ENCODE peak calls at places on chromosomes 16 and 17, in four cellular contexts. F is A549, J is K562, W is GM12878. S is an unnamed sample.

GRCh38 chr17:181213-182163 is at the start of gene DOC2B:
- DNase-seq in F (no peak), J (no peak), W (no peak), S (peak; percentile 27)

GRCh38 chr17:37521821-37522220 is 32.1 kb downstream of the DUSP14 start:
- DNase-seq in F (no peak), J (no peak), W (no peak), S (no peak)

GRCh38 chr16:49986351-49987124 is 38.5 kb upstream of the CNEP1R1 start:
- DNase-seq in F (no peak), J (peak; percentile 21), W (no peak), S (peak; percentile 27)

GRCh38 chr16:14111713-14112538 is 40.8 kb downstream of the MRTFB start:
- DNase-seq in F (no peak), J (no peak), W (no peak), S (no peak)

GRCh38 chr16:87432330-87432915 is 40.3 kb downstream of the MAP1LC3B start:
- DNase-seq in F (no peak), J (no peak), W (no peak), S (no peak)

GRCh38 chr17:10698116-10698818 is 873 bp downstream of the ADPRM start:
- DNase-seq in F (no peak), J (peak; percentile 19), W (no peak), S (peak; percentile 10)

GRCh38 chr17:38967290-38967738 is at the start of gene FBXO47:
- DNase-seq in F (peak; percentile 98), J (peak; percentile 26), W (no peak), S (peak; percentile 38)

GRCh38 chr17:13477180-13477611 is 124.5 kb downstream of the HS3ST3A1 start:
- DNase-seq in F (no peak), J (peak; percentile 38), W (no peak), S (peak; percentile 75)

GRCh38 chr17:2054262-2054739 is 602 bp upstream of the HIC1 start:
- DNase-seq in F (peak; percentile 83), J (peak; percentile 18), W (no peak), S (peak; percentile 55)

GRCh38 chr16:51393381-51394005 is 242.4 kb upstream of the SALL1 start:
- DNase-seq in F (no peak), J (no peak), W (no peak), S (peak; percentile 51)

GRCh38 chr17:35801583-35802224 is 6.3 kb upstream of the MMP28 start:
- DNase-seq in F (no peak), J (peak; percentile 34), W (no peak), S (no peak)

GRCh38 chr17:67388986-67389385 is 11.9 kb downstream of the PITPNC1 start:
- DNase-seq in F (no peak), J (no peak), W (no peak), S (no peak)

GRCh38 chr16:85005278-85006069 is 5.9 kb downstream of the ZDHHC7 start:
- DNase-seq in F (no peak), J (no peak), W (no peak), S (peak; percentile 39)

GRCh38 chr17:75564195-75564594 is 23.4 kb upstream of the MYO15B start:
- DNase-seq in F (no peak), J (no peak), W (no peak), S (no peak)

GRCh38 chr17:65489413-65490170 is 71.9 kb downstream of the AXIN2 start:
- DNase-seq in F (no peak), J (no peak), W (no peak), S (no peak)

GRCh38 chr16:8848939-8849391 is 19.8 kb downstream of the CARHSP1 start:
- DNase-seq in F (no peak), J (no peak), W (no peak), S (peak; percentile 75)

DNA sequence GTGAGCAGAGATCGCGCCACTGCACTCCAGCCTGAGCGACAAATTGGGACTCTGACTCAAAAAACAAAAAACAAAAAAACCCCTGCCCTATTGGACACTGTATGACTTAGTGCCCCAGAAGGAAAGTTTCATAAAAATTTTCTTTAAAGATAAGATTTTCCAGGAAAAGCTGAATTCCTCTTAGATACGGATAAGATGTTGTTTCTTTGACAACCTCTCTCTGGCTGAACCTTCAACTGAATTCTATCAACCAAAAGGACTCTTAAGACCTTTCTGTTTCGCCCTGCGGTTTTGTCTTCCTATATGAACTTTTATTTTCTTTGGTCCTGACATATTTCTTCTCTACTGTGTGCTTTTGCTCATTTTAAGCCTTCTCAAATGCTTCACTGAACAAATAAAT is 35.8 kb downstream of the CPPED1 start:
- DNase-seq in F (no peak), J (peak; percentile 45), W (no peak), S (no peak)
- TF ChIP-seq USF2 in F (no peak), J (no peak), W (no peak), S (no peak)

GRCh38 chr17:82536220-82537201 is 17.0 kb downstream of the FOXK2 start:
- DNase-seq in F (no peak), J (no peak), W (no peak), S (peak; percentile 86)
- TF ChIP-seq ELK1 in F (no peak), J (no peak), W (no peak), S (no peak)

DNA sequence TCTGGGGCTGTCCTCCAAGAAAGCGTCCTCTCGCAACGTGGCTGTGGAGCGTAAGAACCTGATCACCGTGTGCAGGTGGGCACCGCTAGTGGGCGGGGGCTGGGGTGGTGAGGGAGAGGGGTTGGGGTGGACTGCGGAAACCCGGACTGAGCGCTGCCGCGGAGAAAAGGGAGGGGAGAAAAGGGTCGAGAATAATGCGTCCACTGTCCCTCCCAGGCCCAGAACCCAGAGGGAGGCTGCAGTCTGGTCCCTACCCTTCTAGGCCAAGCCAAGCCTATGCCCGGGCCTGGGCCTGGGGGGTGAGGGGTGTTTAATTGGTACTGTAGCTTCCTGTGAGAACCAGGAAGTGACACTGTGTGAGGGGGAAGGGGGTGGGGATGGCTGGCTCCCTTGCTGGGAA is 464 bp downstream of the RUNDC3A start:
- DNase-seq in F (no peak), J (no peak), W (no peak), S (no peak)
- TF ChIP-seq USF2 in F (no peak), J (no peak), W (no peak), S (no peak)

GRCh38 chr17:29066053-29066452 is 23.1 kb downstream of the PIPOX start:
- DNase-seq in F (no peak), J (no peak), W (no peak), S (no peak)
- TF ChIP-seq ELK1 in F (no peak), J (no peak), W (no peak), S (no peak)

DNA sequence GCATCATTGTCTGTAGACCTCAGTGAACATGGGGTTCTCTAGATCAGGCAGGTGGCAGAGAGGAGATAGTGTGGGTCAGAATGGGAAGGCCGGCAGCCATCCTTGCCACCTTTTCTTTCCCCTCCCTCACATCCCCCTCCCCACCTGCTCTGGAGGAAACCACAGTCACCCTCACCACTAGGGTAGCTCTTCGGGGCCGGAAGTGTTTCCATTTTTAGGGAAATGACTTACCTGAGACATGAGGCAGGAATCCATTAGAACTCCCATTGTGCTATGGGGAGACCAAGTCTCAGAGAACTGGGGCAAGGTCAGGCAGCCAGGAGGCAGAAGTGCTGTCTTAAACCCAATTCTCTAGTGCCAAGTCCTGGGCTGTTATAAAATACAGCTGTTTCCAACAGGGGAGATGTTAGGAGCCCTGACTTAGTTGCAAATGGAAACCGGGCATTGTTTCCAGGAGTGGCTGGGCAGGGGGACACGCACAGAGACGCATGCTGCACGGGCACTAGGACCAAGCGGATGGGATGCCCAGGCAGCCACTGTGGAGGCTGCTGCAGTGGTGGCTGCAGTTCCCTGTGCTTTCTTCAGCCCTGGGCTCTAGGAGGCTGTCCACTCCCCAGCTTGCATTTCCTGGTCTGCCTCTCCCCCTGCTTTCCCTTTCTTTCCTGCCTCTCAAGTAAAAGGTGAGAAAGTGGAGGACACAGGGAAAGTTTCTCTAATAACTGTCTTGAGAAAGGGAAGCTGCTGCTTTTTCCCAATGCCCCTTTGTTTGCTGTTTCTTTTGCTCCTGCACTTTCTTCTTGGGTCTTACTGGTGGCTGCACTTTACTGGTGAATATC is 2.8 kb downstream of the HAS3 start:
- DNase-seq in F (peak; percentile 32), J (no peak), W (no peak), S (no peak)
- TF ChIP-seq USF2 in F (no peak), J (no peak), W (no peak), S (no peak)

GRCh38 chr17:6195123-6195522 is 124.9 kb downstream of the WSCD1 start:
- DNase-seq in F (no peak), J (no peak), W (no peak), S (no peak)

GRCh38 chr17:6187836-6188235 is 117.7 kb downstream of the WSCD1 start:
- DNase-seq in F (peak; percentile 25), J (no peak), W (no peak), S (no peak)

GRCh38 chr17:6186998-6187397 is 116.8 kb downstream of the WSCD1 start:
- DNase-seq in F (no peak), J (no peak), W (no peak), S (no peak)

DNA sequence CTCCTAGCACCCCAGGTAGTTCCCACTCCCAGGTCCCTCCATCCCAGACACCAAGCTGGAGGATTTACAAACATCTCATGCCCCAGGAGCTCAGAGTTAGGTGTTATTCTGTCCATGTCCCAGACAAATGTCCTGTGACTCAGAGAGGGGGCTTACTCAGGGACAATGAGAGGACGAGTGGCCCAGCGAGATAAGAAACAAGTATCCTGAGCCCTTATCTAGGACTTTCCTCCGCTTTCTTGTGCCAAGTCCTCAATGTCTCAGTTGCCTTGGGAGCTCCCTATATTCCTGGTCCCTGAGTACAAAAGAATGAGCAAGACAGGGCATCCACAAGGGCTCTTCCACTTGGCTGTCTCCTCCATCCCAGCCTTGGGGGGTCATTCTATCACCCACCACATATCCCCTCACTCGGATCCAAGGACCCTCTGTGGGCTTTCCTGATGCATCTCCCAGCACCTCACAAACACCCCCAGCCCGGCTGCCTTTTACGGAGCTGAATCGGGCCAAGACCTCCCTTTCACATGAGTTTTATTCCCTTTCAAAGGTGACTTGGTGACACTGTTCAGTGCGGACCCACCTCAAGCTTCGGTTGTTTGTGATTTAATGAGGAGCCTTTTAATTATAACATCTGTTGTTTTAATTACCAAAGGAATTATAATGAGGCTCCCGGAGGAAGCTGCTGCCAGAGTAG is 121.4 kb downstream of the WSCD1 start:
- DNase-seq in F (no peak), J (peak; percentile 33), W (no peak), S (no peak)
- TF ChIP-seq ELK1 in F (no peak), J (no peak), W (no peak), S (no peak)